ENCODE peak calls at places on chromosome 18, in six cellular contexts. J, T, P, D, Y and Q are unnamed samples.
A peak's percentile ranks its signal among the peaks of the same experiment; 100 is the strongest.

GRCh38 chr18:8882632-8883408 is 177.5 kb downstream of the MTCL1 start:
- DNase-seq in P (peak; percentile 86), D (peak; percentile 51), J (no peak), Y (no peak), T (no peak), Q (peak; percentile 80)

GRCh38 chr18:12657849-12658829 is at the start of gene SPIRE1:
- DNase-seq in D (peak; percentile 53), J (peak; percentile 86), Y (peak; percentile 76), T (peak; percentile 90), P (peak; percentile 83), Q (peak; percentile 19)

GRCh38 chr18:51614967-51615571 is 417.6 kb upstream of the MEX3C start:
- DNase-seq in Y (no peak), P (no peak), J (no peak), T (no peak), D (peak; percentile 64), Q (no peak)

GRCh38 chr18:44093253-44093652 is 587.4 kb upstream of the SETBP1 start:
- DNase-seq in P (no peak), J (no peak), D (no peak), T (no peak), Y (no peak), Q (no peak)

GRCh38 chr18:44715841-44716240 is 35.2 kb downstream of the SETBP1 start:
- DNase-seq in D (no peak), T (no peak), P (no peak), J (no peak), Y (no peak), Q (no peak)

GRCh38 chr18:12946549-12947354 is 1.1 kb upstream of the SEH1L start:
- DNase-seq in D (peak; percentile 58), Y (peak; percentile 26), T (peak; percentile 81), J (peak; percentile 78), P (peak; percentile 80), Q (peak; percentile 35)

GRCh38 chr18:11246466-11246865 is 97.1 kb upstream of the PIEZO2 start:
- DNase-seq in D (no peak), Y (no peak), P (no peak), J (no peak), T (no peak), Q (no peak)

GRCh38 chr18:68555935-68556334 is 159.0 kb downstream of the TMX3 start:
- DNase-seq in P (no peak), J (no peak), Y (no peak), T (no peak), D (no peak), Q (no peak)

GRCh38 chr18:31268985-31269406 is 49.0 kb upstream of the DSG1 start:
- DNase-seq in Y (no peak), D (no peak), P (no peak), T (no peak), J (no peak), Q (no peak)

GRCh38 chr18:49857708-49858107 is 44.4 kb upstream of the ACAA2 start:
- DNase-seq in Y (no peak), D (no peak), P (no peak), J (no peak), T (no peak), Q (no peak)
- H3K27ac ChIP-seq in Y (peak overlapping the region; percentile 65), D (peak overlapping the region; percentile 91), P (no peak overlapping the region), J (no peak overlapping the region), T (no peak overlapping the region), Q (no peak overlapping the region)

GRCh38 chr18:79476031-79476917 is 80.5 kb downstream of the NFATC1 start:
- DNase-seq in P (no peak), D (no peak), Y (no peak), J (peak; percentile 50), T (no peak), Q (no peak)

GRCh38 chr18:79478484-79479113 is 82.9 kb downstream of the NFATC1 start:
- DNase-seq in Y (no peak), D (no peak), J (peak; percentile 56), P (no peak), T (peak; percentile 55), Q (no peak)

GRCh38 chr18:79479114-79479760 is 83.5 kb downstream of the NFATC1 start:
- DNase-seq in D (no peak), Y (no peak), T (peak; percentile 43), J (peak; percentile 17), P (no peak), Q (no peak)

GRCh38 chr18:79476918-79477685 is 81.4 kb downstream of the NFATC1 start:
- DNase-seq in D (no peak), T (peak; percentile 43), J (peak; percentile 39), P (no peak), Y (no peak), Q (peak; percentile 55)

GRCh38 chr18:79477711-79478483 is 82.2 kb downstream of the NFATC1 start:
- DNase-seq in P (no peak), J (peak; percentile 55), D (no peak), T (peak; percentile 42), Y (no peak), Q (no peak)
- H3K9me3 ChIP-seq in P (no peaks in the 10 kb centered on the region), J (no peaks in the 10 kb centered on the region), D (no peaks in the 10 kb centered on the region), T (no peaks in the 10 kb centered on the region), Y (no peaks in the 10 kb centered on the region), Q (no peaks in the 10 kb centered on the region)

GRCh38 chr18:59660398-59660797 is 36.8 kb downstream of the CCBE1 start:
- DNase-seq in J (no peak), T (no peak), P (no peak), Y (no peak), D (no peak), Q (no peak)

GRCh38 chr18:59663096-59663495 is 34.1 kb downstream of the CCBE1 start:
- DNase-seq in Y (no peak), P (no peak), T (no peak), J (no peak), D (no peak), Q (no peak)

GRCh38 chr18:59664329-59664728 is 32.9 kb downstream of the CCBE1 start:
- DNase-seq in T (no peak), D (no peak), J (no peak), Y (no peak), P (no peak), Q (no peak)

GRCh38 chr18:59660976-59661743 is 36.1 kb downstream of the CCBE1 start:
- DNase-seq in Y (no peak), T (no peak), J (no peak), D (no peak), P (no peak), Q (no peak)

GRCh38 chr18:59662008-59662701 is 35.1 kb downstream of the CCBE1 start:
- DNase-seq in J (no peak), Y (no peak), P (no peak), T (no peak), D (no peak), Q (no peak)
- H3K4me1 ChIP-seq in J (peaks cover 88% of the 10 kb centered on the region), Y (no peaks in the 10 kb centered on the region), P (peaks cover 3% of the 10 kb centered on the region), T (no peaks in the 10 kb centered on the region), D (peaks cover 4% of the 10 kb centered on the region), Q (no peaks in the 10 kb centered on the region)

DNA sequence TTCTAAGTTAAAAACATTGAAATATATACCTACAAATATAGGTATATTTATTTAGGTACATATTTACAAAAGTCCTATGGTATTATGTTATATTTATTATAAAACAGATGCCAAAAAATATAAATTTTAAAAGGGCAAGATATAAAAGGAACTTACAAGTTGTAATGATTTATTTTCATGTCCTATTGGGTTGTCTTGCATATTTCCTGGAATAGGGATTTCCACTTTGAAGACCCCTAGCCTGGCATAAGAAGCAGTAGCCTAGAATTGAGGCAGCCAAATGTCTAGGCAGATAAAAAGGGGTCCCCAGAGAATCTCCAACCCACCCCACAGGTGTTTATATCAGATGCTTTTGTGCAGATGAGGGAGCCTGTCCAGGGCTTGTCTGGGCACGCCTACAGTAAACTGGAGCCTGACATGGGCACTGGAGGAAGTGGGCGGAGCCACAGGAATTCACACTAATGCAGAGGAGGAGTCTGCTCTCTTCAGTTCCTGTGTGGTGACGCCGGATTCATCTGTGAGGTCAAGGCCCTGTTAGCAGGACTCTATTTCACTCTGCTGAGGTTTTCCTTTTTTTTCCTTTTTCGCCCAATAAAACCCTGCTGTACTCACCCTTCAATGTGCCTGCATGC is 1088.9 kb upstream of the PIK3C3 start:
- DNase-seq in Y (no peak), P (no peak), T (no peak), D (peak; percentile 23), J (no peak), Q (no peak)
- H3K27ac ChIP-seq in Y (no peak overlapping the region), P (no peak overlapping the region), T (no peak overlapping the region), D (peak overlapping the region; percentile 50), J (no peak overlapping the region), Q (no peak overlapping the region)

DNA sequence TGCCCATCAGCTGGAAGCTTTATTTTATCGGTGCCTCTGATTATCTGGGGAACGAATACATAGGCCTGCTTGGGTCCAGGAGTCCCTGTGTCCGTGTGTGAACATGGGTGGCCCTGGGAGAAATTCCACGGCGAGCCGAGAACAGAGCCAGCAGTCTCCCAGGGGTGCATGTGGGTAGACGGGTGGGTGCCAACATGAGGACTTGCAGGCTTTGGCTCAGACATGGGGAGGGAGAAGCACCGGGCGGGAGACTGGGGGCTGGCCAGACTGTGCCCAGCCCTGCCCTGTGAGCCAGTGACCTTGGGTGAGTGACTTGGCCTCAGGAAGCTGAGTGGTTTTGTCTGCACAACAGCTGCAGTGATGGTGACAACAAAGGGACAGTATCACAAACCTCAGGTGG is 44.2 kb upstream of the SALL3 start:
- DNase-seq in P (no peak), T (no peak), Y (no peak), D (no peak), J (no peak), Q (no peak)
- H3K9me3 ChIP-seq in P (no peaks in the 10 kb centered on the region), T (no peaks in the 10 kb centered on the region), Y (no peaks in the 10 kb centered on the region), D (no peaks in the 10 kb centered on the region), J (no peaks in the 10 kb centered on the region), Q (no peaks in the 10 kb centered on the region)

GRCh38 chr18:48542513-48543181 is 3.8 kb downstream of the CTIF start:
- DNase-seq in T (no peak), D (no peak), P (peak; percentile 86), Y (no peak), J (no peak), Q (no peak)
- H3K4me1 ChIP-seq in T (peaks cover 55% of the 10 kb centered on the region), D (peaks cover 60% of the 10 kb centered on the region), P (peaks cover 25% of the 10 kb centered on the region), Y (peaks cover 42% of the 10 kb centered on the region), J (peaks cover 68% of the 10 kb centered on the region), Q (no peaks in the 10 kb centered on the region)

DNA sequence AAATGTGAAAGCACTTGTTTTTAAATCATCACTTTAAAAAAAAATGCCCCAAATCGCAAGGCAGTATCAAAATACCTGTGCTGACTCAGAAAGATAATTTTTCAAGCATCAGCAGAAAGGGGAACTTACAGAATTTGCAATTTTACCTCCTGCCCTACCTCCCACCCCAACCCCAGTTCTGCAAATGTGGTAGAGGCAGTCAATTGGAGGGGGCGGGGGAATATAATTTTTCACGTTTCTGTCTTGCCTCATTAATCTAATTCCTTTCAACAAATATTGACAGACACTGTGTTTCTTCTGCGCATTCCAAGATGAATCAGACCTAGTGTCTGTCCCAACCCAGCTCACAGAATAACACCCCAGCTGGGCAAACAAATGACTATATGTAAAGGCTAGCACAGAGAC is 76.8 kb downstream of the ALPK2 start:
- DNase-seq in Y (no peak), P (no peak), J (no peak), T (no peak), D (peak; percentile 55), Q (no peak)
- H3K27ac ChIP-seq in Y (no peak overlapping the region), P (no peak overlapping the region), J (no peak overlapping the region), T (no peak overlapping the region), D (peak overlapping the region; percentile 74), Q (no peak overlapping the region)

GRCh38 chr18:78769502-78770113 is 210.0 kb upstream of the SALL3 start:
- DNase-seq in P (no peak), Y (peak; percentile 20), T (no peak), D (no peak), J (peak; percentile 44), Q (no peak)
- H3K9me3 ChIP-seq in P (no peaks in the 10 kb centered on the region), Y (no peaks in the 10 kb centered on the region), T (no peaks in the 10 kb centered on the region), D (no peaks in the 10 kb centered on the region), J (no peaks in the 10 kb centered on the region), Q (no peaks in the 10 kb centered on the region)

DNA sequence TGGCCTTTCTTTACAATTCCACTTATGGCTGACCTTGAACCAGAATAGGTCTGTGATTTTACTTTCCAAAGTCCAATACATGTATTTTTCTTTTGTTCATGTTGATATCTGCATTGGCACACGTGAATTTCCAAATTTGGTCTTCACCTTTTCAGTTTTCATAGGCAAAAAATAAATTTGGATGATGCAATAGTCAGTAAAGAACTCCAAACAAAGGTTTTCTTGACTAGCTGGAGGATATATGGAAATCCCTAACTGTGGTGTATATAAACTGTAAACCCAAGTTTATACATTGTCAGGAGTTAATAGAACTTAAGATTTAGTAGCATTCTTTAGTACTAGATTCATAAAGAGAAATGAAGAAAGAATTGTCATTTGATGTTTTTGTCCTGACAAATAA is 133.0 kb downstream of the BCL2 start:
- DNase-seq in P (no peak), D (no peak), Y (no peak), T (no peak), J (no peak), Q (no peak)
- H3K4me1 ChIP-seq in P (no peaks in the 10 kb centered on the region), D (no peaks in the 10 kb centered on the region), Y (peaks cover 12% of the 10 kb centered on the region), T (peaks cover 46% of the 10 kb centered on the region), J (peaks cover 59% of the 10 kb centered on the region), Q (peaks cover 7% of the 10 kb centered on the region)